ENCODE peak calls at places on chromosomes 2 and 18, in six cellular contexts. X is HS-27A, Z is T follicular helper cell, K is WTC11, N is KBM-7, M is RPMI8226. P is an unnamed sample.

GRCh38 chr2:109102588-109103233 is 26.3 kb upstream of the SH3RF3 start:
- DNase-seq in X (no peak), Z (no peak), K (peak), N (no peak), M (peak), P (no peak)

GRCh38 chr2:12430036-12430795 is 286.5 kb upstream of the TRIB2 start:
- DNase-seq in X (no peak), Z (no peak), K (no peak), N (no peak), M (no peak), P (no peak)

GRCh38 chr18:45589559-45590041 is 25.7 kb upstream of the SLC14A2 start:
- DNase-seq in X (peak), Z (no peak), K (no peak), N (no peak), M (no peak), P (no peak)

GRCh38 chr2:45821558-45822271 is 170.2 kb downstream of the PRKCE start:
- DNase-seq in X (no peak), Z (no peak), K (no peak), N (no peak), M (no peak), P (no peak)

GRCh38 chr2:37146062-37146461 is 10.7 kb downstream of the EIF2AK2 start:
- DNase-seq in X (no peak), Z (no peak), K (no peak), N (no peak), M (no peak), P (no peak)

GRCh38 chr18:76445275-76445674 is 49.8 kb downstream of the ZNF516 start:
- DNase-seq in X (no peak), Z (no peak), K (no peak), N (no peak), M (no peak), P (no peak)

GRCh38 chr2:71695235-71696120 is 242.1 kb downstream of the DYSF start:
- DNase-seq in X (no peak), Z (no peak), K (no peak), N (no peak), M (no peak), P (no peak)

GRCh38 chr2:167052825-167053224 is 164.5 kb downstream of the XIRP2 start:
- DNase-seq in X (no peak), Z (no peak), K (no peak), N (no peak), M (no peak), P (no peak)

GRCh38 chr2:27857417-27858172 is 32.6 kb downstream of the RBKS start:
- DNase-seq in X (no peak), Z (no peak), K (no peak), N (no peak), M (no peak), P (no peak)

GRCh38 chr2:75787532-75788132 is 76.9 kb upstream of the GCFC2 start:
- DNase-seq in X (no peak), Z (no peak), K (no peak), N (peak), M (peak), P (no peak)

GRCh38 chr18:65753520-65753919 is 2.7 kb downstream of the CDH7 start:
- DNase-seq in X (no peak), Z (no peak), K (peak), N (peak), M (peak), P (peak)

GRCh38 chr2:129191530-129191929 is 787.9 kb upstream of the RAB6C start:
- DNase-seq in X (no peak), Z (no peak), K (peak), N (no peak), M (no peak), P (no peak)